ENCODE peak calls at places on chromosomes 16 and 17, in eight cellular contexts. C is activated gamma-delta T cell treated with Interleukin-2 at 50 U/mL for 16 hours; Q is CD8-positive, alpha-beta T cell; N is dorsolateral prefrontal cortex; F is BJ; L is GM23248; S is NCI-H1092; I is EL. K is an unnamed sample.

GRCh38 chr16:69040144-69040909 is 65.1 kb upstream of the HAS3 start:
- DNase-seq in L (peak; percentile 68), Q (no peak), N (no peak), F (no peak), C (no peak), S (no peak), I (peak; percentile 31), K (no peak)

GRCh38 chr17:81424613-81425017 is 29.4 kb downstream of the BAHCC1 start:
- DNase-seq in S (no peak), Q (no peak), N (no peak), L (no peak), C (no peak), F (no peak), I (no peak), K (no peak)

GRCh38 chr16:57627184-57627871 is 1.1 kb upstream of the ADGRG1 start:
- DNase-seq in C (no peak), F (peak; percentile 63), L (peak; percentile 94), N (no peak), I (peak; percentile 94), S (no peak), Q (no peak), K (no peak)

GRCh38 chr16:88650749-88651275 is at the start of gene CYBA:
- DNase-seq in F (no peak), I (peak; percentile 72), N (peak; percentile 29), Q (peak; percentile 79), L (peak; percentile 72), C (peak; percentile 79), S (no peak), K (peak; percentile 72)

GRCh38 chr17:7260601-7261376 is 1.5 kb downstream of the CLDN7 start:
- DNase-seq in N (no peak), Q (no peak), I (no peak), L (peak; percentile 58), F (no peak), S (no peak), C (peak; percentile 42), K (peak; percentile 25)

GRCh38 chr17:54945671-54946070 is 22.8 kb downstream of the COX11 start:
- DNase-seq in S (no peak), I (no peak), L (peak; percentile 24), N (no peak), C (no peak), Q (no peak), F (no peak), K (no peak)

GRCh38 chr17:69592692-69593350 is 178.3 kb downstream of the MAP2K6 start:
- DNase-seq in N (no peak), S (no peak), L (peak; percentile 63), C (no peak), I (peak; percentile 78), Q (no peak), F (no peak), K (no peak)

GRCh38 chr17:77696720-77697460 is 261.6 kb upstream of the TNRC6C start:
- DNase-seq in L (no peak), S (no peak), N (no peak), C (no peak), F (no peak), Q (no peak), I (no peak), K (no peak)

GRCh38 chr16:728131-728889 is 1.4 kb downstream of the HAGHL start:
- DNase-seq in S (no peak), N (no peak), L (peak; percentile 84), I (peak; percentile 83), F (no peak), Q (peak; percentile 44), C (peak; percentile 53), K (peak; percentile 45)

GRCh38 chr17:78583091-78583490 is 5.9 kb upstream of the DNAH17 start:
- DNase-seq in I (peak; percentile 12), L (peak; percentile 23), C (no peak), Q (no peak), S (no peak), F (no peak), N (no peak), K (no peak)

GRCh38 chr17:18070861-18071340 is 16.8 kb upstream of the DRG2 start:
- DNase-seq in L (peak; percentile 68), I (peak; percentile 48), F (no peak), C (no peak), Q (no peak), S (no peak), N (no peak), K (no peak)

GRCh38 chr16:75288596-75289120 is 37.2 kb upstream of the BCAR1 start:
- DNase-seq in F (no peak), C (peak; percentile 53), I (no peak), Q (peak; percentile 46), N (no peak), L (no peak), S (no peak), K (no peak)

GRCh38 chr17:78739331-78739853 is 42.7 kb downstream of the CYTH1 start:
- DNase-seq in C (no peak), Q (no peak), F (no peak), S (no peak), I (no peak), N (no peak), L (no peak), K (no peak)

GRCh38 chr16:85428168-85428898 is 184.8 kb upstream of the GSE1 start:
- DNase-seq in F (no peak), I (no peak), L (peak; percentile 46), S (no peak), C (peak; percentile 49), N (peak; percentile 59), Q (peak; percentile 29), K (peak; percentile 24)

K was measured in T-helper 1 cell.